ENCODE peak calls at places on chromosomes 7 and 10, in ten cellular contexts. X is left ventricle myocardium inferior, W is GM12865, C is fibroblast of villous mesenchyme, L is cardiac muscle cell, G is GM23338, T is AG04449, V is A549, H is cardiac fibroblast, E is tibial artery. F is an unnamed sample.

GRCh38 chr7:142796001-142796500 is 25.3 kb downstream of the PRSS2 start:
- DNase-seq in X (no peak), G (peak), C (no peak), H (no peak), V (no peak), W (no peak), L (no peak), T (no peak), E (no peak), F (no peak)

GRCh38 chr10:22252801-22253577 is 35.2 kb upstream of the EBLN1 start:
- DNase-seq in E (peak), H (no peak), L (no peak), V (no peak), W (peak), X (peak), G (peak), T (no peak), C (peak), F (peak)

GRCh38 chr7:44050121-44050914 is 5.8 kb downstream of the DBNL start:
- DNase-seq in V (no peak), T (no peak), E (no peak), X (no peak), H (no peak), G (no peak), W (no peak), L (no peak), C (no peak), F (peak)

GRCh38 chr7:101628522-101628921 is 574 bp downstream of the MYL10 start:
- DNase-seq in L (no peak), C (no peak), G (no peak), T (no peak), V (no peak), X (no peak), W (no peak), H (no peak), E (no peak), F (no peak)

GRCh38 chr10:116796910-116797513 is 52.3 kb upstream of the ENO4 start:
- DNase-seq in C (peak), V (peak), G (peak), W (peak), T (no peak), H (peak), E (peak), X (peak), L (peak), F (peak)

GRCh38 chr10:15793664-15794063 is 66.6 kb downstream of the MINDY3 start:
- DNase-seq in L (no peak), W (no peak), G (no peak), V (no peak), T (no peak), H (no peak), X (no peak), E (no peak), C (no peak), F (no peak)

GRCh38 chr7:105003275-105003674 is 10.7 kb upstream of the KMT2E start:
- DNase-seq in C (peak), G (no peak), E (peak), V (peak), L (no peak), H (peak), T (no peak), W (no peak), X (no peak), F (peak)

GRCh38 chr10:44416021-44416758 is 31.3 kb upstream of the CXCL12 start:
- DNase-seq in H (peak), X (no peak), E (peak), C (peak), L (no peak), V (no peak), W (no peak), T (no peak), G (no peak), F (no peak)

GRCh38 chr7:68364871-68365625 is 1233.2 kb upstream of the AUTS2 start:
- DNase-seq in E (no peak), W (no peak), V (no peak), C (no peak), G (no peak), T (no peak), X (no peak), L (no peak), H (no peak), F (no peak)

GRCh38 chr7:43456200-43456599 is 126.7 kb upstream of the STK17A start:
- DNase-seq in L (peak), E (no peak), V (no peak), T (no peak), H (no peak), C (no peak), G (peak), X (no peak), W (no peak), F (no peak)

GRCh38 chr10:60428387-60428737 is 38.7 kb upstream of the ANK3 start:
- DNase-seq in L (no peak), V (no peak), T (no peak), X (peak), E (no peak), G (no peak), W (no peak), H (peak), C (no peak), F (no peak)

GRCh38 chr7:133481676-133482075 is 228.8 kb downstream of the EXOC4 start:
- DNase-seq in L (no peak), E (no peak), T (peak), C (peak), G (no peak), W (no peak), H (peak), X (no peak), V (peak), F (no peak)

GRCh38 chr10:12689893-12690292 is 311.6 kb downstream of the CCDC3 start:
- DNase-seq in G (no peak), T (no peak), E (no peak), H (no peak), C (peak), L (no peak), X (no peak), V (no peak), W (no peak), F (no peak)

GRCh38 chr10:94092848-94093247 is 99.1 kb downstream of the PLCE1 start:
- DNase-seq in G (no peak), L (no peak), X (no peak), H (peak), E (no peak), W (no peak), C (peak), T (no peak), V (no peak), F (no peak)

GRCh38 chr10:34305189-34305588 is 509.9 kb downstream of the PARD3 start:
- DNase-seq in T (no peak), W (peak), C (peak), L (peak), G (peak), E (no peak), X (no peak), H (no peak), V (peak), F (peak)

GRCh38 chr7:66036788-66037187 is 38.8 kb upstream of the ASL start:
- DNase-seq in G (no peak), X (no peak), C (no peak), L (no peak), W (no peak), H (no peak), E (no peak), T (no peak), V (no peak), F (no peak)

DNA sequence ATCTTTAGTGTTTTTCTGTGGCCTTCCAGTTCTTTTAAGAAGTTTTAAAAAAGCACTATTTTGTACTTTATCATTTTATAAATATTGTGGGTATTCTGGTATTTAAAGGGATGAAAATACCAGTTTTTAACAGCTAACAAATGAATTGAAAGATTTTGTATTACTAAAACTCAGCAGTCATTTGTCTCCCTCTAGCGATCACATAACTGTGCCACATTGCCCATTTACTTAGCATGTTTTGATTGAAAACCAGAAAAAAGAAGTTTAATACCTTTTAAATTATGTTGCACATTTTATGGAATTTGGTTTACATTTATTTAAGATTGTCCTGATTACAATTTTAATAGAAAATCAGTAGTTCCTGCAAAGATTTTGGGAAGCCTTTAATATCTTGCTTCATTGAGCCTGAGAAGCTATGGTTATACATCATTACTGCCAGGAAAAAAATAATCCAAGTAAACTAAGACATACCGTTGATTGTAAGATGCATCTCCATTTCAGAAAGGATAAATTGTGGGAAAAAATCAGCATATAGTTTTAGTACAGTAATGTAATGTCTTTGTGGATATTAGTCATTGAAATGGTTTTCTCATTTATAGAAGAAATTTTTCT is 34.9 kb downstream of the TAX1BP1 start:
- DNase-seq in V (peak), H (peak), G (peak), E (no peak), X (no peak), W (no peak), C (peak), L (peak), T (no peak), F (no peak)
- TF ChIP-seq CTCF in V (peak), H (peak), G (peak), E (peak), X (peak), W (no peak), C (peak), L (peak), T (peak), F (no peak)

GRCh38 chr7:124413029-124413428 is 352.6 kb downstream of the GPR37 start:
- DNase-seq in L (no peak), T (no peak), W (peak), V (no peak), G (no peak), H (no peak), E (no peak), X (no peak), C (no peak), F (no peak)

GRCh38 chr7:124412531-124412930 is 353.1 kb downstream of the GPR37 start:
- DNase-seq in E (no peak), X (no peak), G (no peak), C (peak), L (no peak), V (no peak), T (no peak), H (no peak), W (no peak), F (no peak)

DNA sequence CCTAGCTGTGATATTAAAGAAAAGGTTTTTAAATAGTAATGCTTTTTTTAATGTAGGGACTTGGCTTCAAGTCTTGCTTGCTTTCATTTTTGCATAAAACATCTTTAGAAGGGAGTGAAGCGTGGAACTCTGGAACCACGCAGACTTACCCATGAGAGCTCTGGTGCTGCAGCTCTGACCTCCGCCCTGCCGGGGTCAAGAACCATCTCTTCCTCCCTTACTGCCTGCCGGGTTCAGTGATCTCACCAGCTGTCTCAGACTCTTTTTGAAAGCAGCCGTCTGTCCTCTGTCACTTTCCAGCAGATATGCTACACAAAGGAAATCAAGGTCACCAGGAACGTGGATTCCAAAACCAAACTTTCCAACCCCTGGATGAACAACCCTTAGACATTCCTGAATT is 353.8 kb downstream of the GPR37 start:
- DNase-seq in X (peak), E (no peak), L (peak), C (no peak), T (no peak), G (no peak), H (no peak), V (no peak), W (peak), F (no peak)
- H3K4me3 ChIP-seq in X (no peak), E (no peak), L (no peak), C (no peak), T (no peak), G (no peak), H (no peak), V (no peak), W (peak), F (no peak)

GRCh38 chr10:91776266-91776665 is 22.0 kb upstream of the TNKS2 start:
- DNase-seq in E (no peak), L (no peak), X (no peak), G (no peak), T (no peak), C (no peak), W (no peak), V (no peak), H (no peak), F (no peak)
- TF ChIP-seq CTCF in E (no peak), L (no peak), X (no peak), G (no peak), T (no peak), C (no peak), W (no peak), V (no peak), H (no peak), F (no peak)

DNA sequence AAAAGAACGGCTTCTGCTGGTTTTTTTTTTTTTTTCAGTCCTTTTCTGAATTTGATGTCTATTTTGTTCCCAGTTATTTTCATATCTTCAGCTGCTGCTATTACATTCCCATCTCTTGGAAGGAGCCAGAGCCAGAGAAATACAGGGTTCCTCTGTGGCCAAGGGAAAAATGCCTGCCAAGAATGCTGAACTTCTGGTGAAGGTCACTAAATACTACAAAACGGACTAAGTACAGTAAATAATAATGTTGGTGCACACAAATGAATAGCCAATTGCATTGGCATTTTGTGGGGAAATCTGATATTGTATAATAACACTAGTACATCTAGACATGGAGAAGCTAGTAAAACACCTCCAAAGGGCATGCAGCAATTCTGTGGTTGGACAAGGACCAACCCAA is 56.3 kb upstream of the ZEB1 start:
- DNase-seq in C (peak), H (peak), T (peak), W (no peak), E (peak), V (no peak), G (no peak), X (no peak), L (no peak), F (no peak)
- H3K4me3 ChIP-seq in C (no peak), H (no peak), T (no peak), W (no peak), E (peak), V (no peak), G (no peak), X (peak), L (no peak), F (no peak)

DNA sequence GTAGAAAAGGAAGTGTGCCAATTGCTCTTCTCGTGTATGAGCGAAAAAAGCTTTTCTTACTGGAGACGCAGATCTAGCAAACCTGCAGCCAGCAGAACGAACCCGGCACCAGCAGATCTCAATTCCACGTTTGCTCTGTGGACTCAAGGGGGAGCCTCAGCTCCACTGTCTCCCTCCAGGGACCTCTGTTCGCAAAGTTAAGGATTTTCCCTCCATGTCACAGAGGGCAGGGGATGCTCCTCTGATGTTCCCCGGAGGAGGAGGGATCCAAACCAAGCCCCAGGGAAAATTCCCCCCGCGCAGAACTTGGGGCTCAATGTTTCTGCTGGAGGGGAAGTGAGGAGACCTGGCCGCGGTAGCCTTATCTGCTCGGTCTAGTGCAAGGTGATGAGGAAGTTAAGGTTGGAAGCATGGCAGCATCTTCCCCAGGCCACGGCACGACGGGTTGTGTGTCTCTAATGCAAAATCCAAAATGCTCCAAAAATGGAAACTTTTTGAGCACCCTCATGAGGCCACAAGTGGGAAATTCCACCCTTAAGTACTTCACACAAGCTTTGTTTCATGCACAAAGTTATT is 9.0 kb downstream of the IQCE start:
- DNase-seq in C (peak), E (peak), V (no peak), L (peak), X (peak), H (peak), W (peak), G (peak), T (no peak), F (no peak)
- TF ChIP-seq CTCF in C (peak), E (peak), V (peak), L (peak), X (peak), H (peak), W (peak), G (peak), T (peak), F (no peak)

DNA sequence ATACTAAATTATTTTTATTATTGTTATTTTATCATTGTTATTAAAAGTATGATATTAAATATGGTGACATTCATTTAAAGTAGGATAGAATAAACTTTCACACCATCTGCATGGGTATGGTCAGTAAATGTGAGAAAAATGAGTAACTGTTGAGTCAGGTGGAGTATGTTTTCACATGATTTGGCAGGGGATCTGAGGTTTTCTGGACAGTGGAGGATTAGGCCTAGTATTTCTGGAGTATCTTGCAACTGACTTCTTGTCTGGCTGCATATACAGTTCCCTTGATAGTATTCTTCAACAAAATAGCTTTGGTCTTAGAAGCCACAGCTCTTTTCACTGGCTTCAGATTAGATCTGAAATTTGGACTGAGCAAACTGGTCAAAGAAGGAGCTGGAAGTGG is 54.5 kb downstream of the GBF1 start:
- DNase-seq in E (no peak), T (no peak), C (peak), X (no peak), G (no peak), W (no peak), V (no peak), H (peak), L (no peak), F (no peak)
- H3K4me3 ChIP-seq in E (no peak), T (no peak), C (no peak), X (no peak), G (no peak), W (no peak), V (no peak), H (no peak), L (no peak), F (no peak)

F was measured in lower leg skin.